ENCODE peak calls at places on chromosomes 1 and 21, in five cellular contexts. Y is mammary epithelial cell, B is caudate nucleus, F is body of pancreas, E is fibroblast of lung. U is an unnamed sample.

GRCh38 chr21:46111193-46111571 is 13.3 kb downstream of the COL6A2 start:
- DNase-seq in E (no peak), F (peak; percentile 9), B (no peak), Y (no peak), U (no peak)

GRCh38 chr1:39491146-39491921 is at the start of gene BMP8A:
- DNase-seq in E (no peak), B (no peak), F (peak; percentile 83), Y (peak; percentile 51), U (no peak)

GRCh38 chr1:72009756-72010441 is 272.4 kb downstream of the NEGR1 start:
- DNase-seq in F (no peak), Y (no peak), E (peak; percentile 0), B (no peak), U (no peak)

GRCh38 chr1:67939942-67940341 is 106.7 kb upstream of the GNG12 start:
- DNase-seq in E (no peak), B (no peak), Y (no peak), F (no peak), U (no peak)

GRCh38 chr1:222852326-222852725 is 37.5 kb downstream of the DISP1 start:
- DNase-seq in Y (no peak), E (no peak), B (no peak), F (no peak), U (no peak)

GRCh38 chr1:224669400-224669799 is 53.3 kb downstream of the CNIH3 start:
- DNase-seq in Y (no peak), F (no peak), B (no peak), E (no peak), U (no peak)

GRCh38 chr1:54249798-54250497 is 50.0 kb downstream of the MRPL37 start:
- DNase-seq in B (no peak), F (no peak), E (peak; percentile 63), Y (no peak), U (no peak)

GRCh38 chr1:154809436-154810413 is 60.4 kb downstream of the KCNN3 start:
- DNase-seq in F (no peak), B (no peak), Y (peak; percentile 60), E (no peak), U (no peak)

GRCh38 chr21:23223882-23224281 is 2225.7 kb downstream of the NCAM2 start:
- DNase-seq in Y (no peak), F (no peak), B (no peak), E (no peak), U (no peak)

GRCh38 chr1:23793018-23793781 is 2.3 kb downstream of the LYPLA2 start:
- DNase-seq in E (peak; percentile 32), Y (peak; percentile 59), B (peak; percentile 87), F (peak; percentile 82), U (no peak)

GRCh38 chr1:50858761-50859160 is 101.3 kb downstream of the FAF1 start:
- DNase-seq in F (no peak), B (no peak), E (no peak), Y (no peak), U (no peak)

GRCh38 chr1:246785536-246786111 is 61.4 kb downstream of the SCCPDH start:
- DNase-seq in E (no peak), F (no peak), Y (no peak), B (peak; percentile 31), U (no peak)

GRCh38 chr1:236067854-236068454 is 3.1 kb upstream of the NID1 start:
- DNase-seq in Y (no peak), F (no peak), E (peak; percentile 91), B (no peak), U (no peak)

GRCh38 chr1:161314201-161314981 is at the start of gene SDHC:
- DNase-seq in E (peak; percentile 90), B (peak; percentile 97), F (peak; percentile 88), Y (peak; percentile 77), U (no peak)

GRCh38 chr21:38953516-38953915 is 147.8 kb downstream of the ETS2 start:
- DNase-seq in Y (no peak), F (no peak), B (no peak), E (no peak), U (no peak)

GRCh38 chr21:38950388-38951094 is 144.8 kb downstream of the ETS2 start:
- DNase-seq in B (no peak), Y (peak; percentile 41), E (peak; percentile 47), F (no peak), U (peak; percentile 33)

GRCh38 chr21:38954450-38955059 is 148.8 kb downstream of the ETS2 start:
- DNase-seq in E (no peak), Y (no peak), F (peak; percentile 30), B (no peak), U (no peak)

GRCh38 chr21:38951095-38951745 is 145.5 kb downstream of the ETS2 start:
- DNase-seq in E (no peak), B (no peak), F (no peak), Y (peak; percentile 15), U (no peak)

DNA sequence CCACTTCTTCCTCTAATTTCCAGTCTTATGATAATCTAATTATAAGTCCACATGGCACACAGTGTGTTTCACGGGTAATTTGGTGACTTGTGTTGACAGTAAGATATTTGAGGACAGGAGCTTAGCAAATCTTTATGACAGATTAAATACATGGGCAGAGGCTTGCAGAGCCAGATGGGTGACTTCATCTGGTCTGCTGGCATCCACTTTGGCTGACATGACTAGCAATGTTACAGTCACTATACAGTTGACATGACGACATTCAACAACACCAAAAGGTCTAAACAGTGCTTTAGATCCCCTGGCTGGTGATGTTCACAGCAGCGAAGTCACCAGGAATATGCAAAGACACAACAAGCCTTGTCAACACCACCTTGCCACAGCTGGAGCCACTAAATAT is 147.2 kb downstream of the ETS2 start:
- DNase-seq in Y (no peak), F (no peak), E (no peak), B (no peak), U (no peak)
- H3K27ac ChIP-seq in Y (no peak overlapping the region), F (no peak overlapping the region), E (no peak overlapping the region), B (no peak overlapping the region), U (no peak overlapping the region)

DNA sequence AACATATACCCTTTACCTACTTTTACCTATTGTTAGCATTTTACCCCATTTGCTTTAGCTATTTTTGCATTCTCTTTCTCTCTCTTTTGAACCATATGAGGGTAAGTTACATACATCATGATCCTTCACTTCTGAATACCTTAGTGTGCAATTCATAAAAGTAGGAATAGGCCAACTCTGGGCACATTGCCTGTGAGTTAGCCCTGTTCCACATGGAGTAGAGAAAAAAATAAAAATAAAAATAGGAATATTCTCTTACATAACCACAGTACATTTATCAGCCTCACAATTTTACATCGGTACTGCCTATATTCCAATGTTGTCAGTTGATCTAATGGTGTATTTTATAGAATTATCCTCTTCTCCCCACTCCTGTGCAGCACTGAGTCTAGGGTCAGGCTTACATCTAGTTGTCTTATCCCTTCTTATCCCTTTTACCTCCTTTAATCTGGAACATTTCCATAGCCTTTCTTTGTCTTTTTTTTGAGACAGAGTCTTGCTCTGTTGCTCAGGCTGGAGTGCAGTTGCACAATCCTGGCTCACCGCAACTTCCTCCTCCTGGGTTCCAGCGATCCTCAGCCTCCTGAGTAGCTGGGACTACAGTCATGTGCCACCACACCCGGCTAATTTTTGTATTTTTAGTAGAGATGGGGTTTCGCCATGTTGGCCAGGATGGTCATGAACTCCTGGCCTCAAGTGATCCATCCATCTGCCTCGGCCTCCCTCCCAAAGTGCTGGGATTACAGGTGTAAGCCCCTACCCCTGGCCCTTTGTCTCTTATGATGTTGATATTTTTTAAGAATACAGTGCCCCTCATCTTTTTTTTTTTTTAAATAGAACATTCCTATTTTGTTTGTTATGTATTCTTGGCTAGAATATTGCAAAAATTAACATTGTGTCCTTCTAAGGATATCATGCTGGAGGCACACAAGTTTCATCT is 11.1 kb upstream of the SLC30A1 start:
- DNase-seq in Y (peak; percentile 26), B (peak; percentile 10), E (peak; percentile 66), F (peak; percentile 36), U (no peak)
- H3K27ac ChIP-seq in Y (no peak overlapping the region), B (no peak overlapping the region), E (no peak overlapping the region), F (peak overlapping the region; percentile 1), U (peak overlapping the region; percentile 14)

GRCh38 chr1:8061210-8061609 is 35.1 kb upstream of the ERRFI1 start:
- DNase-seq in E (peak; percentile 96), F (peak; percentile 74), Y (peak; percentile 90), B (no peak), U (peak; percentile 94)

GRCh38 chr1:8061673-8062386 is 35.7 kb upstream of the ERRFI1 start:
- DNase-seq in Y (peak; percentile 46), E (peak; percentile 49), F (no peak), B (no peak), U (no peak)

GRCh38 chr1:8062861-8063260 is 36.8 kb upstream of the ERRFI1 start:
- DNase-seq in E (no peak), F (no peak), B (no peak), Y (no peak), U (no peak)

GRCh38 chr1:8063298-8064068 is 37.4 kb upstream of the ERRFI1 start:
- DNase-seq in E (no peak), F (no peak), B (no peak), Y (no peak), U (no peak)

DNA sequence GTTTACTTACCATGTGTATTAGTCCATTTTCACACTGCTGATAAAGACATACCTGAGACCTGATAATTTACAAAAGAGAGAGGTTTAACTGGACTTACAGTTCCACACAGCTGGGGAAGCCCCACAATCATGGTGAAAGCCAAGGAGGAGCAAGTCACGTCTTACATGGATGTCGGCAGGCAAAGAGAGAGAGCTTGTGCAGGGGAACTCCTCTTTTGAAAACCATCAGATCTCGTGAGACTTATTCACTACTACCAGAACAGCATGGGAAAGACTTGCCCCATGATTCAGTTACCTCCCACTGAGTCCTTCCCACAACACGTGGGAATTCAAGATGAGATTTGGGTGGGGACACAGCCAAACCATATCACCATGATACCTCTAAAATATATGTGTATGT is 39.3 kb upstream of the ERRFI1 start:
- DNase-seq in E (no peak), B (no peak), Y (no peak), F (no peak), U (no peak)
- H3K27ac ChIP-seq in E (no peak overlapping the region), B (no peak overlapping the region), Y (no peak overlapping the region), F (no peak overlapping the region), U (no peak overlapping the region)

GRCh38 chr1:198686069-198686728 is 47.4 kb downstream of the PTPRC start:
- DNase-seq in B (peak; percentile 3), E (peak; percentile 72), Y (peak; percentile 32), F (no peak), U (no peak)
- H3K27ac ChIP-seq in B (no peak overlapping the region), E (no peak overlapping the region), Y (no peak overlapping the region), F (no peak overlapping the region), U (no peak overlapping the region)

GRCh38 chr1:10762153-10762523 is 34.3 kb downstream of the CASZ1 start:
- DNase-seq in F (no peak), B (no peak), E (no peak), Y (no peak), U (no peak)
- H3K27ac ChIP-seq in F (peak overlapping the region; percentile 34), B (no peak overlapping the region), E (no peak overlapping the region), Y (no peak overlapping the region), U (no peak overlapping the region)

GRCh38 chr1:212856755-212857154 is 1.3 kb upstream of the FLVCR1 start:
- DNase-seq in Y (no peak), B (no peak), F (no peak), E (no peak), U (no peak)
- H3K27ac ChIP-seq in Y (no peak overlapping the region), B (no peak overlapping the region), F (no peak overlapping the region), E (peak overlapping the region; percentile 73), U (no peak overlapping the region)

GRCh38 chr1:156160000-156160743 is 6.8 kb downstream of the SEMA4A start:
- DNase-seq in E (no peak), Y (no peak), F (no peak), B (no peak), U (no peak)
- H3K27ac ChIP-seq in E (no peak overlapping the region), Y (no peak overlapping the region), F (no peak overlapping the region), B (no peak overlapping the region), U (no peak overlapping the region)